ENCODE peak calls at places on chromosome 4, in eight cellular contexts. One of them, this sample, is unnamed.

GRCh38 chr4:69383281-69383680 is 103.0 kb downstream of the UGT2B28 start:
- DNase-seq in endothelial cell: no peak
- DNase-seq in NK-92 treated with Interleukin-12 subunit alpha and Interleukin-12 subunit beta, amount 100 ng/mL, for 24 hours: no peak
- DNase-seq in fibroblast of gingiva: no peak
- DNase-seq in NCI-H345: no peak
- DNase-seq in neural progenitor cell: no peak
- DNase-seq in GM18507: no peak
- DNase-seq in activated CD8-positive, alpha-beta memory T cell treated with anti-CD3 and anti-CD28 coated beads for 48 hours: no peak
- DNase-seq in this sample: no peak

GRCh38 chr4:108172231-108172779 is 3.6 kb upstream of the LEF1 start:
- DNase-seq in endothelial cell: peak
- DNase-seq in NK-92 treated with Interleukin-12 subunit alpha and Interleukin-12 subunit beta, amount 100 ng/mL, for 24 hours: no peak
- DNase-seq in fibroblast of gingiva: no peak
- DNase-seq in NCI-H345: no peak
- DNase-seq in neural progenitor cell: peak
- DNase-seq in GM18507: no peak
- DNase-seq in activated CD8-positive, alpha-beta memory T cell treated with anti-CD3 and anti-CD28 coated beads for 48 hours: no peak
- DNase-seq in this sample: no peak

GRCh38 chr4:124055896-124056295 is 656.6 kb downstream of the ANKRD50 start:
- DNase-seq in endothelial cell: no peak
- DNase-seq in NK-92 treated with Interleukin-12 subunit alpha and Interleukin-12 subunit beta, amount 100 ng/mL, for 24 hours: no peak
- DNase-seq in fibroblast of gingiva: peak
- DNase-seq in NCI-H345: no peak
- DNase-seq in neural progenitor cell: no peak
- DNase-seq in GM18507: no peak
- DNase-seq in activated CD8-positive, alpha-beta memory T cell treated with anti-CD3 and anti-CD28 coated beads for 48 hours: no peak
- DNase-seq in this sample: no peak

GRCh38 chr4:111633663-111634266 is 511.5 kb upstream of the FAM241A start:
- DNase-seq in endothelial cell: no peak
- DNase-seq in NK-92 treated with Interleukin-12 subunit alpha and Interleukin-12 subunit beta, amount 100 ng/mL, for 24 hours: no peak
- DNase-seq in fibroblast of gingiva: no peak
- DNase-seq in NCI-H345: no peak
- DNase-seq in neural progenitor cell: no peak
- DNase-seq in GM18507: no peak
- DNase-seq in activated CD8-positive, alpha-beta memory T cell treated with anti-CD3 and anti-CD28 coated beads for 48 hours: no peak
- DNase-seq in this sample: no peak

GRCh38 chr4:140877781-140878180 is 121.6 kb upstream of the TBC1D9 start:
- DNase-seq in endothelial cell: no peak
- DNase-seq in NK-92 treated with Interleukin-12 subunit alpha and Interleukin-12 subunit beta, amount 100 ng/mL, for 24 hours: no peak
- DNase-seq in fibroblast of gingiva: no peak
- DNase-seq in NCI-H345: no peak
- DNase-seq in neural progenitor cell: no peak
- DNase-seq in GM18507: no peak
- DNase-seq in activated CD8-positive, alpha-beta memory T cell treated with anti-CD3 and anti-CD28 coated beads for 48 hours: no peak
- DNase-seq in this sample: peak

GRCh38 chr4:182827981-182828677 is 89.1 kb downstream of the DCTD start:
- DNase-seq in endothelial cell: no peak
- DNase-seq in NK-92 treated with Interleukin-12 subunit alpha and Interleukin-12 subunit beta, amount 100 ng/mL, for 24 hours: no peak
- DNase-seq in fibroblast of gingiva: no peak
- DNase-seq in NCI-H345: peak
- DNase-seq in neural progenitor cell: peak
- DNase-seq in GM18507: no peak
- DNase-seq in activated CD8-positive, alpha-beta memory T cell treated with anti-CD3 and anti-CD28 coated beads for 48 hours: no peak
- DNase-seq in this sample: no peak

GRCh38 chr4:23889814-23890269 is at the start of gene PPARGC1A:
- DNase-seq in endothelial cell: no peak
- DNase-seq in NK-92 treated with Interleukin-12 subunit alpha and Interleukin-12 subunit beta, amount 100 ng/mL, for 24 hours: no peak
- DNase-seq in fibroblast of gingiva: peak
- DNase-seq in NCI-H345: peak
- DNase-seq in neural progenitor cell: peak
- DNase-seq in GM18507: no peak
- DNase-seq in activated CD8-positive, alpha-beta memory T cell treated with anti-CD3 and anti-CD28 coated beads for 48 hours: no peak
- DNase-seq in this sample: peak

GRCh38 chr4:112516401-112517066 is 554 bp upstream of the NEUROG2 start:
- DNase-seq in endothelial cell: peak
- DNase-seq in NK-92 treated with Interleukin-12 subunit alpha and Interleukin-12 subunit beta, amount 100 ng/mL, for 24 hours: no peak
- DNase-seq in fibroblast of gingiva: no peak
- DNase-seq in NCI-H345: peak
- DNase-seq in neural progenitor cell: peak
- DNase-seq in GM18507: no peak
- DNase-seq in activated CD8-positive, alpha-beta memory T cell treated with anti-CD3 and anti-CD28 coated beads for 48 hours: no peak
- DNase-seq in this sample: no peak

GRCh38 chr4:80173841-80174240 is 23.5 kb upstream of the PRDM8 start:
- DNase-seq in endothelial cell: no peak
- DNase-seq in NK-92 treated with Interleukin-12 subunit alpha and Interleukin-12 subunit beta, amount 100 ng/mL, for 24 hours: no peak
- DNase-seq in fibroblast of gingiva: peak
- DNase-seq in NCI-H345: no peak
- DNase-seq in neural progenitor cell: no peak
- DNase-seq in GM18507: no peak
- DNase-seq in activated CD8-positive, alpha-beta memory T cell treated with anti-CD3 and anti-CD28 coated beads for 48 hours: no peak
- DNase-seq in this sample: no peak

This sample was measured in esophagus muscularis mucosa.